ENCODE peak calls at places on chromosome 11, in four cellular contexts. One of them, this sample, is unnamed.

GRCh38 chr11:24239016-24239720 is 257.7 kb upstream of the LUZP2 start:
- DNase-seq in activated effector memory CD4-positive, alpha-beta T cell treated with anti-CD3 and anti-CD28 coated beads, Interleukin-2, amount 50 U/mL, for 16 hours: no peak
- DNase-seq in brain pericyte: no peak
- DNase-seq in stimulated activated CD4-positive, alpha-beta T cell treated with anti-CD3 and anti-CD28 coated beads, TNF-alpha, amount 100 ng/mL, for 1 hour: no peak
- DNase-seq in this sample: no peak

GRCh38 chr11:131465746-131466145 is 95.3 kb downstream of the NTM start:
- DNase-seq in activated effector memory CD4-positive, alpha-beta T cell treated with anti-CD3 and anti-CD28 coated beads, Interleukin-2, amount 50 U/mL, for 16 hours: no peak
- DNase-seq in brain pericyte: no peak
- DNase-seq in stimulated activated CD4-positive, alpha-beta T cell treated with anti-CD3 and anti-CD28 coated beads, TNF-alpha, amount 100 ng/mL, for 1 hour: no peak
- DNase-seq in this sample: no peak

GRCh38 chr11:117837070-117837776 is 12.7 kb upstream of the FXYD2 start:
- DNase-seq in activated effector memory CD4-positive, alpha-beta T cell treated with anti-CD3 and anti-CD28 coated beads, Interleukin-2, amount 50 U/mL, for 16 hours: peak
- DNase-seq in brain pericyte: no peak
- DNase-seq in stimulated activated CD4-positive, alpha-beta T cell treated with anti-CD3 and anti-CD28 coated beads, TNF-alpha, amount 100 ng/mL, for 1 hour: no peak
- DNase-seq in this sample: peak

GRCh38 chr11:43988040-43988793 is 45.8 kb downstream of the C11orf96 start:
- DNase-seq in activated effector memory CD4-positive, alpha-beta T cell treated with anti-CD3 and anti-CD28 coated beads, Interleukin-2, amount 50 U/mL, for 16 hours: no peak
- DNase-seq in brain pericyte: no peak
- DNase-seq in stimulated activated CD4-positive, alpha-beta T cell treated with anti-CD3 and anti-CD28 coated beads, TNF-alpha, amount 100 ng/mL, for 1 hour: no peak
- DNase-seq in this sample: no peak

GRCh38 chr11:64083681-64084080 is 48.0 kb downstream of the FLRT1 start:
- DNase-seq in activated effector memory CD4-positive, alpha-beta T cell treated with anti-CD3 and anti-CD28 coated beads, Interleukin-2, amount 50 U/mL, for 16 hours: no peak
- DNase-seq in brain pericyte: no peak
- DNase-seq in stimulated activated CD4-positive, alpha-beta T cell treated with anti-CD3 and anti-CD28 coated beads, TNF-alpha, amount 100 ng/mL, for 1 hour: no peak
- DNase-seq in this sample: no peak

GRCh38 chr11:125091247-125091876 is 20.1 kb downstream of the TMEM218 start:
- DNase-seq in activated effector memory CD4-positive, alpha-beta T cell treated with anti-CD3 and anti-CD28 coated beads, Interleukin-2, amount 50 U/mL, for 16 hours: no peak
- DNase-seq in brain pericyte: peak
- DNase-seq in stimulated activated CD4-positive, alpha-beta T cell treated with anti-CD3 and anti-CD28 coated beads, TNF-alpha, amount 100 ng/mL, for 1 hour: no peak
- DNase-seq in this sample: no peak

GRCh38 chr11:91081440-91082088 is 858.7 kb upstream of the CHORDC1 start:
- DNase-seq in activated effector memory CD4-positive, alpha-beta T cell treated with anti-CD3 and anti-CD28 coated beads, Interleukin-2, amount 50 U/mL, for 16 hours: no peak
- DNase-seq in brain pericyte: peak
- DNase-seq in stimulated activated CD4-positive, alpha-beta T cell treated with anti-CD3 and anti-CD28 coated beads, TNF-alpha, amount 100 ng/mL, for 1 hour: no peak
- DNase-seq in this sample: peak

GRCh38 chr11:1879941-1880720 is 11.6 kb downstream of the PRR33 start:
- DNase-seq in activated effector memory CD4-positive, alpha-beta T cell treated with anti-CD3 and anti-CD28 coated beads, Interleukin-2, amount 50 U/mL, for 16 hours: no peak
- DNase-seq in brain pericyte: no peak
- DNase-seq in stimulated activated CD4-positive, alpha-beta T cell treated with anti-CD3 and anti-CD28 coated beads, TNF-alpha, amount 100 ng/mL, for 1 hour: no peak
- DNase-seq in this sample: peak

GRCh38 chr11:73192272-73192671 is 25.8 kb upstream of the P2RY2 start:
- DNase-seq in activated effector memory CD4-positive, alpha-beta T cell treated with anti-CD3 and anti-CD28 coated beads, Interleukin-2, amount 50 U/mL, for 16 hours: peak
- DNase-seq in brain pericyte: no peak
- DNase-seq in stimulated activated CD4-positive, alpha-beta T cell treated with anti-CD3 and anti-CD28 coated beads, TNF-alpha, amount 100 ng/mL, for 1 hour: no peak
- DNase-seq in this sample: peak

GRCh38 chr11:94623120-94623735 is 56.1 kb downstream of the PIWIL4 start:
- DNase-seq in activated effector memory CD4-positive, alpha-beta T cell treated with anti-CD3 and anti-CD28 coated beads, Interleukin-2, amount 50 U/mL, for 16 hours: no peak
- DNase-seq in brain pericyte: peak
- DNase-seq in stimulated activated CD4-positive, alpha-beta T cell treated with anti-CD3 and anti-CD28 coated beads, TNF-alpha, amount 100 ng/mL, for 1 hour: no peak
- DNase-seq in this sample: peak

This sample was measured in sciatic nerve.